ENCODE peak calls at places on chromosomes 3 and 15, in eight cellular contexts. Y is PC-9; V is activated CD8-positive, alpha-beta memory T cell treated with anti-CD3 and anti-CD28 coated beads for 4 hours; J is midbrain; P is neural crest cell; G is NCI-H345; C is C1 segment of cervical spinal cord; K is activated T-cell treated with anti-CD3 and anti-CD28 coated beads for 24 hours. L is an unnamed sample.

GRCh38 chr15:85005319-85005718 is 23.7 kb downstream of the PDE8A start:
- DNase-seq in Y (no peak), G (no peak), V (no peak), C (no peak), K (no peak), J (no peak), P (no peak), L (no peak)

GRCh38 chr15:70486451-70487379 is 276.6 kb downstream of the UACA start:
- DNase-seq in J (no peak), V (peak; percentile 35), P (no peak), K (peak; percentile 64), C (peak; percentile 10), G (no peak), Y (peak; percentile 86), L (peak; percentile 81)

GRCh38 chr3:64084640-64085039 is 61.3 kb upstream of the PSMD6 start:
- DNase-seq in G (no peak), Y (peak; percentile 84), J (no peak), C (no peak), P (no peak), K (no peak), V (no peak), L (no peak)

GRCh38 chr3:126442099-126442848 is 33.4 kb downstream of the ZXDC start:
- DNase-seq in C (no peak), P (no peak), G (no peak), J (no peak), Y (no peak), V (no peak), K (no peak), L (no peak)

GRCh38 chr3:78613366-78614008 is 1154.3 kb downstream of the ROBO1 start:
- DNase-seq in C (no peak), K (no peak), J (no peak), G (no peak), V (no peak), Y (no peak), P (no peak), L (no peak)

GRCh38 chr15:70954733-70955132 is 62.1 kb downstream of the LRRC49 start:
- DNase-seq in G (no peak), V (no peak), J (no peak), C (no peak), K (no peak), Y (no peak), P (no peak), L (no peak)

GRCh38 chr3:46497556-46498265 is at the start of gene RTP3:
- DNase-seq in J (no peak), K (no peak), Y (no peak), P (no peak), V (no peak), G (no peak), C (no peak), L (no peak)

GRCh38 chr3:156620260-156620659 is 54.1 kb upstream of the TIPARP start:
- DNase-seq in P (no peak), G (peak; percentile 85), Y (no peak), J (no peak), V (no peak), C (no peak), K (no peak), L (no peak)

GRCh38 chr3:123627673-123628670 is 43.1 kb upstream of the HACD2 start:
- DNase-seq in Y (no peak), K (no peak), G (no peak), V (no peak), C (no peak), P (no peak), J (no peak), L (no peak)

GRCh38 chr3:195005251-195005620 is 265.7 kb downstream of the XXYLT1 start:
- DNase-seq in Y (no peak), C (no peak), P (no peak), K (no peak), J (no peak), G (no peak), V (no peak), L (no peak)

GRCh38 chr3:78255403-78255802 is 1215.5 kb downstream of the ROBO2 start:
- DNase-seq in G (no peak), P (no peak), K (no peak), Y (no peak), J (no peak), V (no peak), C (no peak), L (no peak)

GRCh38 chr3:57951106-57951882 is 56.9 kb upstream of the FLNB start:
- DNase-seq in J (no peak), C (no peak), G (no peak), K (no peak), P (no peak), Y (peak; percentile 67), V (no peak), L (no peak)

GRCh38 chr3:178966299-178967183 is 105.1 kb downstream of the ZMAT3 start:
- DNase-seq in C (no peak), K (no peak), Y (peak; percentile 47), P (no peak), J (peak; percentile 58), G (peak; percentile 25), V (no peak), L (no peak)

GRCh38 chr15:46277994-46278885 is 643.4 kb downstream of the SQOR start:
- DNase-seq in G (peak; percentile 75), Y (no peak), P (no peak), K (no peak), C (no peak), J (no peak), V (no peak), L (no peak)

GRCh38 chr3:169552533-169552932 is 111.0 kb downstream of the MECOM start:
- DNase-seq in G (no peak), J (no peak), K (no peak), Y (peak; percentile 37), P (no peak), V (no peak), C (no peak), L (no peak)

GRCh38 chr3:40523781-40524180 is 979 bp upstream of the ZNF621 start:
- DNase-seq in Y (no peak), P (no peak), V (no peak), J (no peak), C (no peak), G (no peak), K (no peak), L (no peak)

GRCh38 chr15:85592148-85592547 is 202.6 kb downstream of the KLHL25 start:
- DNase-seq in K (no peak), G (no peak), J (no peak), C (no peak), Y (peak; percentile 95), V (no peak), P (no peak), L (no peak)

GRCh38 chr3:71428841-71429609 is 154.5 kb downstream of the FOXP1 start:
- DNase-seq in Y (no peak), J (no peak), C (no peak), V (no peak), P (no peak), G (peak; percentile 42), K (no peak), L (no peak)

L was measured in stimulated activated naive CD4-positive, alpha-beta T cell treated with Interleukin-2 at 50 U/mL for 16 hours.